ENCODE peak calls at places on chromosome 3, in seven cellular contexts. I is iPS-NIHi11; A is lung; S is choroid plexus epithelial cell; M is pancreas; E is activated naive CD4-positive, alpha-beta T cell treated with anti-CD3 and anti-CD28 coated beads for 36 hours; U is heart right ventricle. J is an unnamed sample.

GRCh38 chr3:148331111-148331818 is 366.4 kb upstream of the AGTR1 start:
- DNase-seq in I (no peak), A (no peak), S (peak; percentile 58), M (no peak), E (no peak), U (no peak), J (no peak)

GRCh38 chr3:19717736-19718135 is 216.3 kb downstream of the EFHB start:
- DNase-seq in I (no peak), A (no peak), S (no peak), M (no peak), E (no peak), U (no peak), J (no peak)

GRCh38 chr3:16402451-16402850 is 111.0 kb downstream of the RFTN1 start:
- DNase-seq in I (no peak), A (no peak), S (peak; percentile 63), M (no peak), E (no peak), U (no peak), J (no peak)

GRCh38 chr3:156554515-156554841 is 439 bp downstream of the SSR3 start:
- DNase-seq in I (no peak), A (no peak), S (no peak), M (no peak), E (no peak), U (no peak), J (no peak)

GRCh38 chr3:33834117-33834495 is 35.7 kb downstream of the PDCD6IP start:
- DNase-seq in I (no peak), A (no peak), S (no peak), M (no peak), E (no peak), U (no peak), J (no peak)

GRCh38 chr3:97979610-97980009 is 7.4 kb upstream of the RIOX2 start:
- DNase-seq in I (peak; percentile 13), A (no peak), S (no peak), M (no peak), E (no peak), U (peak; percentile 25), J (no peak)

GRCh38 chr3:62724503-62724902 is 150.7 kb downstream of the CADPS start:
- DNase-seq in I (no peak), A (no peak), S (no peak), M (no peak), E (no peak), U (no peak), J (no peak)

GRCh38 chr3:153130312-153130977 is 31.6 kb upstream of the RAP2B start:
- DNase-seq in I (no peak), A (no peak), S (peak; percentile 77), M (no peak), E (no peak), U (no peak), J (no peak)

J was measured in left cardiac atrium.